ENCODE peak calls at places on chromosomes 6 and 20, in five cellular contexts. D, C, R, K and J are unnamed samples.

GRCh38 chr6:52522655-52523054 is 54.2 kb downstream of the TRAM2 start:
- DNase-seq in D (peak), C (peak), R (no peak), K (no peak), J (no peak)

GRCh38 chr20:5190444-5190843 is 63.6 kb downstream of the CDS2 start:
- DNase-seq in D (no peak), C (no peak), R (no peak), K (no peak), J (no peak)

GRCh38 chr20:63577317-63577894 is 3.4 kb upstream of the HELZ2 start:
- DNase-seq in D (no peak), C (no peak), R (no peak), K (no peak), J (no peak)

GRCh38 chr20:25859649-25860530 is 163.2 kb upstream of the ZNF337 start:
- DNase-seq in D (peak), C (no peak), R (no peak), K (peak), J (no peak)

GRCh38 chr6:7267521-7268091 is 45.4 kb downstream of the SSR1 start:
- DNase-seq in D (peak), C (peak), R (no peak), K (no peak), J (no peak)

GRCh38 chr6:75892384-75892783 is 143.3 kb downstream of the MYO6 start:
- DNase-seq in D (no peak), C (no peak), R (no peak), K (no peak), J (no peak)

GRCh38 chr20:50958733-50959542 is at the start of gene MOCS3:
- DNase-seq in D (peak), C (peak), R (peak), K (peak), J (no peak)

GRCh38 chr6:16132909-16133308 is 4.0 kb downstream of the MYLIP start:
- DNase-seq in D (no peak), C (no peak), R (no peak), K (no peak), J (no peak)

GRCh38 chr6:126614642-126615504 is 275.0 kb downstream of the CENPW start:
- DNase-seq in D (no peak), C (no peak), R (no peak), K (peak), J (no peak)

GRCh38 chr6:35043381-35043780 is 97.8 kb downstream of the TCP11 start:
- DNase-seq in D (no peak), C (no peak), R (no peak), K (no peak), J (no peak)

GRCh38 chr6:165641672-165642156 is 21.3 kb downstream of the PDE10A start:
- DNase-seq in D (no peak), C (no peak), R (no peak), K (no peak), J (no peak)

GRCh38 chr6:63458480-63459115 is 113.7 kb upstream of the LOC128125822 start:
- DNase-seq in D (no peak), C (no peak), R (no peak), K (no peak), J (no peak)

GRCh38 chr6:39302011-39302410 is 12.2 kb downstream of the KCNK17 start:
- DNase-seq in D (no peak), C (no peak), R (no peak), K (no peak), J (no peak)

GRCh38 chr20:63244468-63244867 is 8.8 kb downstream of the BIRC7 start:
- DNase-seq in D (no peak), C (no peak), R (no peak), K (no peak), J (no peak)

GRCh38 chr6:39338406-39338805 is 15.9 kb upstream of the KCNK16 start:
- DNase-seq in D (no peak), C (no peak), R (no peak), K (no peak), J (no peak)

GRCh38 chr20:63831696-63832686 is 927 bp upstream of the ZBTB46 start:
- DNase-seq in D (peak), C (no peak), R (no peak), K (peak), J (no peak)

GRCh38 chr6:53728570-53729194 is 63.1 kb upstream of the KLHL31 start:
- DNase-seq in D (peak), C (peak), R (no peak), K (peak), J (peak)

GRCh38 chr20:63153254-63154221 is 62.4 kb downstream of the YTHDF1 start:
- DNase-seq in D (no peak), C (no peak), R (no peak), K (no peak), J (no peak)

GRCh38 chr20:5331340-5331739 is 14.6 kb upstream of the PROKR2 start:
- DNase-seq in D (no peak), C (no peak), R (no peak), K (no peak), J (no peak)

GRCh38 chr6:13304580-13305255 is 23.6 kb downstream of the TBC1D7 start:
- DNase-seq in D (no peak), C (no peak), R (no peak), K (no peak), J (no peak)

GRCh38 chr20:20366896-20367680 is 816 bp upstream of the INSM1 start:
- DNase-seq in D (no peak), C (no peak), R (no peak), K (peak), J (peak)

GRCh38 chr6:35267446-35267845 is 7.9 kb downstream of the ZNF76 start:
- DNase-seq in D (peak), C (no peak), R (no peak), K (no peak), J (no peak)

GRCh38 chr20:43530321-43531090 is 23.0 kb downstream of the L3MBTL1 start:
- DNase-seq in D (no peak), C (no peak), R (no peak), K (no peak), J (no peak)

GRCh38 chr6:47103931-47104330 is 61.8 kb upstream of the ADGRF1 start:
- DNase-seq in D (peak), C (peak), R (no peak), K (no peak), J (no peak)

GRCh38 chr6:99641270-99641669 is 34.6 kb downstream of the PRDM13 start:
- DNase-seq in D (no peak), C (no peak), R (no peak), K (no peak), J (no peak)

GRCh38 chr6:138018297-138018696 is 88.9 kb downstream of the PERP start:
- DNase-seq in D (no peak), C (no peak), R (no peak), K (no peak), J (no peak)

GRCh38 chr6:133995296-133995695 is 42.3 kb downstream of the TBPL1 start:
- DNase-seq in D (no peak), C (peak), R (no peak), K (no peak), J (no peak)

GRCh38 chr6:145736854-145737181 is 1.5 kb upstream of the EPM2A start:
- DNase-seq in D (peak), C (peak), R (no peak), K (no peak), J (no peak)

GRCh38 chr6:146292506-146292905 is 251.1 kb upstream of the RAB32 start:
- DNase-seq in D (no peak), C (no peak), R (no peak), K (no peak), J (no peak)

GRCh38 chr6:6885521-6886088 is 222.2 kb upstream of the RREB1 start:
- DNase-seq in D (peak), C (no peak), R (no peak), K (no peak), J (no peak)

GRCh38 chr20:8082025-8082424 is 50.0 kb upstream of the PLCB1 start:
- DNase-seq in D (peak), C (no peak), R (peak), K (peak), J (no peak)

GRCh38 chr20:58702859-58703648 is 10.5 kb downstream of the NPEPL1 start:
- DNase-seq in D (no peak), C (no peak), R (no peak), K (no peak), J (no peak)

GRCh38 chr6:118704911-118705310 is 53.5 kb upstream of the CEP85L start:
- DNase-seq in D (no peak), C (no peak), R (no peak), K (no peak), J (no peak)
- H2BK15ac ChIP-seq in D (no peak), C (no peak), R (no peak), K (no peak), J (no peak)

GRCh38 chr6:116828983-116829382 is at the start of gene GPRC6A:
- DNase-seq in D (no peak), C (no peak), R (no peak), K (no peak), J (no peak)

DNA sequence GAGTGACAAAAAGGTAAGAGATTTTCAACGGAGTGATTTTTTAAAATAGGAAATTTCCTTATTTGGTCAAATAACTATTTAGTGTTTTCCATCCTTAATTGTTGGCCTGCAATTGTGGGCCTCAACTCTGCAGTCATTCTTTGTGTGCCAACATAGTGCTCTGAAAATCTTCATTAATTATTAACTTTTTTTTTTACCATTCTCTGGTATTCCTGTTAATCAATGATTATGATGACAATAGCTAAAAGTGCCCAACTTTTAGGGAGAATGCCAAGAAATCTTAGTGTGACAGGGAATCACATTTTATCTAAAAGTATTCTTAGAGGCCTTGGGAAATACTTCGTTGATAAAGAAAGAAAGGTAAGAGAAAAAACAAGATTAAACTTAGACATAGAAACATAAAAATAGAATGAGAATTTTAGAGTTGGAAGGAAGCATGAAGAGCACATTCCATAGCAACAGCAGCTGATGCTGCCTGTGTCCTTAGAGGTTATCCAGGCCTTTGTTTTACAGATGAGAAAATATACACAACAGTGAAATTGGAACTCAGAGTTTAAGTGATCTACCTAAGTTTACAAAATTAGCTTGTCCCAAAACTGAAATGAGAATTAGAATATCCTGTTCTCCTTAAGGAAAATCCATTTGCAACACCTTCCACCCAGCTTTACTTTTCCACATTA is 1.2 kb downstream of the GPRC6A start:
- DNase-seq in D (no peak), C (no peak), R (no peak), K (no peak), J (no peak)
- H2AFZ ChIP-seq in D (no peak), C (no peak), R (no peak), K (no peak), J (no peak)

DNA sequence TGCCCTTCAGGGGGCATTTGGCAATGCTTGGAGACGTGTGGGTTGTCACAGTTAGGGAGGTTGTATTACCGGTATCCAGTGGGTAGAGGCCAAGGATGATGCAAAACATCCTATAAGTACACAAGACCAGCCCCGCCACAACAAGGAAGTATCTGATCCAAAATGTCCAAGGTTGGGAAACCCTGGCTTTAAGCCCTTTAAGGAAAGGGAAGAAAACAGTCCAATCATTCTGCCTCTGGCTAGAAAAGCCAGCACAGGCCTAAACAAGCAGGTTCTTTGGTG is 3.6 kb upstream of the ZMYND8 start:
- DNase-seq in D (peak), C (peak), R (no peak), K (no peak), J (no peak)
- H2BK15ac ChIP-seq in D (no peak), C (peak), R (no peak), K (no peak), J (no peak)

DNA sequence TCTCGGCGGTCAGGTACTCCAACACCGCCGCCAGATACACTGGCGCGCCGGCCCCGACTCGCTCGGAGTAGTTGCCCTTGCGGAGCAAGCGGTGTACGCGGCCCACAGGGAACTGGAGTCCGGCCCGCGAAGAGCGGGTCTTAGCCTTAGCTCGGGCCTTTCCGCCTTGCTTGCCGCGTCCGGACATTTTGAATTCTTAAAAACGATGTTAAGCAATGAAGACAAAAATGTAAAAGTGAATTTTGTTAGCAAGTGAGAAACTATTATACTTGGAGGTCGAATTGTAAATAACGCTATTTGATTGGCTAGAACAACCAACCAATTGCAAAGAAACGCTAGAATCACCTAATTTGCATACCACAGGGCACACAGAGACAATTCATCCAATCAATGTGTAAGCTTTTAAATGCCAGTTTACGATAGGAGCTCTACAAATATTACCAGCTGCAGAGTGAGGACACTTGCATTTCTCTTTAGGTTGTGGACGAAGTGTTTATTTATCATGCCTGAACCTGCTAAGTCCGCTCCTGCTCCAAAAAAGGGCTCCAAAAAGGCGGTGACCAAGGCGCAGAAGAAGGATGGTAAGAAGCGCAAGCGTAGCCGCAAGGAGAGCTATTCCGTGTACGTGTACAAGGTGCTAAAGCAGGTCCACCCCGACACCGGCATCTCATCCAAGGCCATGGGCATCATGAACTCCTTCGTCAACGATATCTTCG is 112.0 kb downstream of the HFE start:
- DNase-seq in D (peak), C (peak), R (no peak), K (peak), J (peak)
- H2AFZ ChIP-seq in D (peak), C (peak), R (no peak), K (no peak), J (peak)

DNA sequence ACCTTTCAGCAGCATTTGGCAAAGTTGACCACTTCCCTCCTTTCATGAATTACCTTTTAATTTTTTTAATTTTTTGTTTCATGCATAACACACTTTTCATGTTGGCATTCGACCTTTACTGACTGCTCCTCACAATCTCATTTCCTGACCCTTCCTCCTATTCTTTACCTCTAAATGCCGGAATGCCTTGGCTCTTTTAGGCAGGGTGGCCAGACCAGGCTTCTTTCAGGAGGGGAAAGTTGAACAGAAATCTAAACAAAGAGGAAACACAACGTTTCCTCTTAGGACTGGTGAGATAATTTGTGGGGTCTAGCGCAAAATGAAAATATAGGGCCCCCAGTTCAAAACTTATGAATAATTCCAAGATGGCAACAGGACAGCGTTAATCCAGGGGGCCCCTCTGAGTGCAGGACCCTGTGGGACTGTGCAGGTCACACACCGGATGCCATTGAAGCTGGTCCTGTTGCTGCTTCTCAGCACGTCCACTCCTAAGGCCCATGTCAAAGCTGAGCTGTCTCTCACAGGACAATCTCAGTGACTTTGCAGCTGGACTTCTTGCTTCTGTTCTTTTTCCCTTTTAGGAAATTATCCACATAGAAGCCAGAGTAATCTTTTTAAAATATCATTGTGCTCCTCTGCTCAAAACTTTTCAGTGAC is 313.8 kb downstream of the HDGFL1 start:
- DNase-seq in D (no peak), C (no peak), R (no peak), K (no peak), J (no peak)
- H2BK15ac ChIP-seq in D (no peak), C (peak), R (no peak), K (no peak), J (no peak)

GRCh38 chr6:105600342-105601293 is 197.7 kb upstream of the PREP start:
- DNase-seq in D (peak), C (peak), R (no peak), K (no peak), J (no peak)
- H2AFZ ChIP-seq in D (no peak), C (peak), R (no peak), K (no peak), J (no peak)

DNA sequence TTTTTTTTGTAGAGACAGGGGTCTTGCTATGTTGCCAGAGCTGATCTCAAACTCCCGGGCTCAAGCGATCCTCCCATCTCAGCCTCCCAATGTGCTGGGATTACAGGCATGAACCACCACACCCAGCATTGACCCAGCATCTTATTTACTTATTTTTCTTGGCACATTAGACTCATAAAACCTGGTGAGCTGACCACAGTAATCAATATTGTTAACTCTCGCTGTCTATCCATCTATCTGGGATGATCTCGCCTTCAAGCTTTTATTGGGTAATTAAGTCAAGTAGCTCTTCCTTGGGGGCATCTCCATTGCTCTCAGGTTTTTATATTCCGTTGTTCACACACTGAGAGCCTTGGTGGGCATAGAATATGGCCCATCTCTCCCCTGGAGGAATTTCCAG is 17.0 kb downstream of the PNPLA1 start:
- DNase-seq in D (no peak), C (no peak), R (no peak), K (no peak), J (no peak)
- H2BK15ac ChIP-seq in D (no peak), C (no peak), R (no peak), K (no peak), J (no peak)

GRCh38 chr6:159042824-159043181 is 2.0 kb downstream of the TAGAP start:
- DNase-seq in D (no peak), C (no peak), R (no peak), K (no peak), J (no peak)
- H2AFZ ChIP-seq in D (no peak), C (peak), R (no peak), K (no peak), J (no peak)

GRCh38 chr6:27891300-27891913 is 20.8 kb downstream of the OR2B2 start:
- DNase-seq in D (no peak), C (no peak), R (no peak), K (no peak), J (peak)
- H2BK15ac ChIP-seq in D (peak), C (no peak), R (no peak), K (no peak), J (no peak)

GRCh38 chr20:3909952-3910366 is 20.8 kb downstream of the PANK2 start:
- DNase-seq in D (no peak), C (no peak), R (no peak), K (no peak), J (no peak)

GRCh38 chr20:3908667-3909066 is 19.5 kb downstream of the PANK2 start:
- DNase-seq in D (no peak), C (no peak), R (no peak), K (no peak), J (no peak)

GRCh38 chr20:3910868-3911267 is 21.7 kb downstream of the PANK2 start:
- DNase-seq in D (no peak), C (no peak), R (no peak), K (no peak), J (no peak)

GRCh38 chr20:3914446-3914845 is 25.3 kb downstream of the PANK2 start:
- DNase-seq in D (no peak), C (no peak), R (no peak), K (no peak), J (no peak)

DNA sequence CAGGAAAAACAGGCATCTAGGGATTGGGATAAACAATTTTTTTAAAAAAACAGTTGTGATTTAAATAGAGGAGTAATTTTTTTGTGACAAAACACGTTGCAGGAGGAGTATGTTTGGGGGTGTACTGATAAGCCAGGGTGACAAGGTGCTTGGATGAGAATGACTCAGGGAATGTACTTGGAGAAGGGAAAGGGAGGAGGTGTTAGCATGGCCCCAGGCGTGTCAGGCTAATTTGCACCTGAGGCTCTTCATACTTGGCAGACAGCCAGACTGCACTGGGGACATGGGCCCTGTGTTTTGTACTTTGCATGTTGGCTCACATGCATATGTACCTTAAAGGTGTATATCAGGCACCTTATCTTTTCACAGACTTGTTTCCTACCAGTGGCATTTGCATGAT is 22.8 kb downstream of the PANK2 start:
- DNase-seq in D (no peak), C (no peak), R (no peak), K (no peak), J (no peak)
- H2AFZ ChIP-seq in D (no peak), C (no peak), R (no peak), K (no peak), J (no peak)